ENCODE peak calls at places on chromosome 1, in ten cellular contexts. R, N, X, E, J, U, Q, Z, P and L are unnamed samples.
A peak's percentile ranks its signal among the peaks of the same experiment; 100 is the strongest.

GRCh38 chr1:99645699-99646531 is at the start of gene PALMD:
- DNase-seq in R (peak; percentile 70), N (no peak), X (peak; percentile 8), E (peak; percentile 78), J (peak; percentile 50), U (no peak), Q (peak; percentile 22), Z (peak; percentile 27), P (peak; percentile 56), L (no peak)

GRCh38 chr1:39491146-39491921 is at the start of gene BMP8A:
- DNase-seq in R (peak; percentile 67), N (peak; percentile 74), X (peak; percentile 83), E (peak; percentile 48), J (peak; percentile 51), U (peak; percentile 34), Q (peak; percentile 88), Z (peak; percentile 28), P (peak; percentile 91), L (peak; percentile 84)

GRCh38 chr1:55381491-55381890 is 166.3 kb upstream of the USP24 start:
- DNase-seq in R (no peak), N (no peak), X (no peak), E (no peak), J (no peak), U (no peak), Q (no peak), Z (no peak), P (no peak), L (no peak)

GRCh38 chr1:225842788-225843425 is 33.0 kb downstream of the EPHX1 start:
- DNase-seq in R (no peak), N (no peak), X (no peak), E (no peak), J (no peak), U (no peak), Q (no peak), Z (no peak), P (no peak), L (no peak)

GRCh38 chr1:235351898-235352297 is 15.3 kb upstream of the TBCE start:
- DNase-seq in R (no peak), N (no peak), X (no peak), E (no peak), J (no peak), U (no peak), Q (no peak), Z (no peak), P (no peak), L (no peak)

GRCh38 chr1:219931033-219931432 is 2.7 kb upstream of the SLC30A10 start:
- DNase-seq in R (no peak), N (no peak), X (no peak), E (no peak), J (no peak), U (peak; percentile 12), Q (peak; percentile 23), Z (no peak), P (no peak), L (no peak)

GRCh38 chr1:234874291-234875288 is 254.0 kb downstream of the TOMM20 start:
- DNase-seq in R (no peak), N (no peak), X (no peak), E (no peak), J (no peak), U (no peak), Q (no peak), Z (no peak), P (no peak), L (no peak)

GRCh38 chr1:207863893-207864535 is 46.9 kb downstream of the CD34 start:
- DNase-seq in R (no peak), N (no peak), X (peak; percentile 39), E (no peak), J (no peak), U (no peak), Q (no peak), Z (no peak), P (no peak), L (no peak)

DNA sequence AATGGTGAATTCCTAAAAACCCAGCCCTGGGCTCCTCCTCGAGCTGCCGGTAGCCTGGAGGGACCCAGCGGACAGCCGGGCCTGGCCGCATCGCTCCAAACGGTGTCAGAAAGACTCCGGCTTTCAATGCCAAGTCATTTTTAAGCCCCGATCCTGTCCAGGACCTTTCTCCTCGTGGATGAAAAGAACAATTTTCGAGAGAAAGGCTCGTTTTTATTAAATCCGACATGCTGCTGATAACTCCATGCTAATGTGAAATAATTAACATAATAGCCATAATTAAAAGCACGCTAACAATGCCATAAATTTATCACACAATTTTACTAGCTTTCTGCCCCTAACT is 4.6 kb upstream of the FOXD3 start:
- DNase-seq in R (no peak), N (no peak), X (no peak), E (no peak), J (no peak), U (no peak), Q (peak; percentile 73), Z (no peak), P (no peak), L (no peak)
- H3K4me3 ChIP-seq in R (peak overlapping the region; percentile 71), N (no peak overlapping the region), X (peak overlapping the region; percentile 41), E (no peak overlapping the region), J (peak overlapping the region; percentile 60), U (peak overlapping the region; percentile 27), Q (peak overlapping the region; percentile 61), Z (no peak overlapping the region), P (peak overlapping the region; percentile 23), L (peak overlapping the region; percentile 47)

GRCh38 chr1:15035236-15035635 is 118.3 kb upstream of the TMEM51 start:
- DNase-seq in R (no peak), N (no peak), X (no peak), E (no peak), J (no peak), U (no peak), Q (no peak), Z (no peak), P (no peak), L (no peak)

GRCh38 chr1:15036101-15036500 is 117.4 kb upstream of the TMEM51 start:
- DNase-seq in R (no peak), N (no peak), X (no peak), E (no peak), J (no peak), U (no peak), Q (no peak), Z (no peak), P (no peak), L (no peak)

GRCh38 chr1:15031251-15031930 is 122.2 kb upstream of the TMEM51 start:
- DNase-seq in R (no peak), N (no peak), X (no peak), E (no peak), J (no peak), U (no peak), Q (no peak), Z (peak; percentile 71), P (peak; percentile 28), L (no peak)

GRCh38 chr1:15034656-15035055 is 118.9 kb upstream of the TMEM51 start:
- DNase-seq in R (no peak), N (no peak), X (no peak), E (no peak), J (no peak), U (no peak), Q (no peak), Z (no peak), P (peak; percentile 68), L (no peak)

DNA sequence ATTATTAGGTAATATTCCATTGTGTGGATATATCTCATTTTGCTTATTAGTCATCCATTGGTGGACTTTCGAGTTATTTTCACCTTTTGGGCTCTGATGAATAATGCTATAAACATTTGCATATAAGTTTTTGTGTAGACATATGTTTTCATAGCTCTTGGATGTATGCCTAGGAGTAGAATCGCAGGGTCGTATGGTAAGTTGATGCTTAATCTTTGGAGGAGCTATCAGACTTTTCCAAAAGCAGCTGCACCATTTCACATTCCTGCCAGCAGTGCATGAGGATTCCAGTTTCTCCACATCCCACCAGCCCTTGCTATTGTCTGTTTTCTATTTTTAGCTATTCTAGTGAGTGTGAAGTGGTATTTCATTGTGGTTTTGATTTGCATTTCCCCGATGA is 120.3 kb upstream of the TMEM51 start:
- DNase-seq in R (no peak), N (no peak), X (no peak), E (no peak), J (no peak), U (peak; percentile 76), Q (no peak), Z (peak; percentile 75), P (no peak), L (no peak)
- TF ChIP-seq CTCF in R (no peak), N (no peak), X (no peak), E (no peak), J (no peak), U (peak; percentile 49), Q (no peak), Z (peak; percentile 61), P (no peak), L (no peak)

DNA sequence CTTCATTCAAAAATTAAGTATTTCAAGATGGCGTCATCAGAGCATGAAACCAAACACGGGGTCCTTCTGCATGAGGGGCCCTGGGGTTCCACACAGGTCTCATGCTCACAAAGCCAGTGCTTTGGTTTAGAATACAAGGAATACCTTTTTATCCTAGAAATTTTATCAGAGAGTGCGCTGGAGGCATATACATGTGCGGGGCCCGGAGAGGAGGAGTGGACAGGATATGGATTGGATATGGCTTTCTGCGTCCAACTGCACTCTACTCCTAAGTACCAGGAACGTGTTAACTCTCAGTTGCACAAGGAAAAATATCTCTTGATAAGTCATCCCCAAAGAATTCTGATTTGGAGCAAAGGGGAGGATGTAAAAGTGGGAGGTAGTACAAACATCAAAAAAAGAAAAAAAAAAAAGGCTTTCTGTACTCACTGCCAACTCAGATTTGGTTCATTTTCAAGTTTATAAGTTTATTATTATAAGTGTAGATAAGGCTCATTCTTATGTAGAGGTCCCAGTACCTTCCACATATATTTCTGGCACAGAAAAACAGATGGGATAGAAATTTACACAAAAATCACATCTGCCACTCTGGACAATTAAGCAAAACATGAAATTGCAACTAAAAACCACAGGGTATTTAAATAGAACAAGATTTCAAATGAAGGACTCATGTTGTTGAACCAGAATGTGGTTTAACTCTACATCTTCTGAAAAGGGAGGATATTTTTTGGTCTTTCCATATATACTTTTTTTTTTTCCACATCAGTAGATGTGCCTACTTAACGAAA is 208.5 kb downstream of the PBX1 start:
- DNase-seq in R (no peak), N (no peak), X (no peak), E (no peak), J (no peak), U (peak; percentile 98), Q (no peak), Z (peak; percentile 98), P (no peak), L (no peak)
- H3K4me1 ChIP-seq in R (peaks cover 34% of the 10 kb centered on the region), N (peaks cover 55% of the 10 kb centered on the region), X (peaks cover 74% of the 10 kb centered on the region), E (no peaks in the 10 kb centered on the region), J (peaks cover 79% of the 10 kb centered on the region), U (peaks cover 43% of the 10 kb centered on the region), Q (peaks cover 26% of the 10 kb centered on the region), Z (peaks cover 48% of the 10 kb centered on the region), P (peaks cover 16% of the 10 kb centered on the region), L (peaks cover 46% of the 10 kb centered on the region)

GRCh38 chr1:162629077-162629637 is 3.1 kb upstream of the DDR2 start:
- DNase-seq in R (no peak), N (no peak), X (no peak), E (no peak), J (no peak), U (no peak), Q (no peak), Z (peak; percentile 61), P (no peak), L (no peak)

GRCh38 chr1:162626089-162626488 is 6.2 kb upstream of the DDR2 start:
- DNase-seq in R (no peak), N (no peak), X (no peak), E (no peak), J (no peak), U (peak; percentile 25), Q (no peak), Z (no peak), P (no peak), L (no peak)

GRCh38 chr1:162625624-162626023 is 6.6 kb upstream of the DDR2 start:
- DNase-seq in R (no peak), N (no peak), X (no peak), E (no peak), J (no peak), U (no peak), Q (no peak), Z (no peak), P (no peak), L (no peak)

GRCh38 chr1:162627662-162628296 is 4.5 kb upstream of the DDR2 start:
- DNase-seq in R (no peak), N (no peak), X (no peak), E (no peak), J (no peak), U (peak; percentile 60), Q (peak; percentile 70), Z (peak; percentile 23), P (no peak), L (peak; percentile 40)

GRCh38 chr1:162626733-162627132 is 5.5 kb upstream of the DDR2 start:
- DNase-seq in R (no peak), N (no peak), X (no peak), E (no peak), J (no peak), U (no peak), Q (no peak), Z (no peak), P (no peak), L (no peak)
- H3K4me3 ChIP-seq in R (peak overlapping the region; percentile 31), N (peak overlapping the region; percentile 38), X (no peak overlapping the region), E (no peak overlapping the region), J (peak overlapping the region; percentile 34), U (no peak overlapping the region), Q (no peak overlapping the region), Z (peak overlapping the region; percentile 7), P (no peak overlapping the region), L (no peak overlapping the region)